ENCODE peak calls at places on chromosomes 7 and 10, in eight cellular contexts. F is Karpas-422, V is psoas muscle, K is upper lobe of right lung, S is vagina, O is aorta, I is heart right ventricle, R is thoracic aorta. G is an unnamed sample.

GRCh38 chr7:76146374-76146773 is 55.3 kb upstream of the SRRM3 start:
- DNase-seq in F (no peak), V (no peak), K (no peak), S (no peak), O (no peak), I (no peak), R (no peak), G (no peak)

GRCh38 chr10:61961278-61961677 is 59.8 kb downstream of the ARID5B start:
- DNase-seq in F (no peak), V (no peak), K (no peak), S (no peak), O (no peak), I (no peak), R (no peak), G (no peak)

GRCh38 chr7:151735854-151736402 is 141.0 kb downstream of the PRKAG2 start:
- DNase-seq in F (peak), V (peak), K (no peak), S (no peak), O (peak), I (no peak), R (no peak), G (no peak)

GRCh38 chr10:127153166-127153565 is 43.2 kb downstream of the INSYN2A start:
- DNase-seq in F (no peak), V (no peak), K (no peak), S (no peak), O (no peak), I (no peak), R (no peak), G (no peak)

GRCh38 chr7:53504914-53505313 is 469.5 kb downstream of the POM121L12 start:
- DNase-seq in F (no peak), V (no peak), K (no peak), S (no peak), O (no peak), I (no peak), R (no peak), G (no peak)

GRCh38 chr10:71638087-71638576 is 81.4 kb downstream of the C10orf105 start:
- DNase-seq in F (no peak), V (no peak), K (peak), S (no peak), O (peak), I (no peak), R (no peak), G (peak)

GRCh38 chr7:28362812-28363211 is 49.5 kb upstream of the CREB5 start:
- DNase-seq in F (peak), V (no peak), K (no peak), S (no peak), O (no peak), I (no peak), R (no peak), G (no peak)

GRCh38 chr7:132406039-132406438 is 170.2 kb downstream of the PLXNA4 start:
- DNase-seq in F (no peak), V (no peak), K (no peak), S (no peak), O (no peak), I (no peak), R (no peak), G (no peak)

GRCh38 chr7:12031638-12032037 is 179.5 kb upstream of the TMEM106B start:
- DNase-seq in F (no peak), V (no peak), K (no peak), S (no peak), O (no peak), I (no peak), R (no peak), G (no peak)

GRCh38 chr7:111878788-111879187 is 316.5 kb upstream of the IMMP2L start:
- DNase-seq in F (no peak), V (no peak), K (no peak), S (no peak), O (no peak), I (no peak), R (no peak), G (no peak)

GRCh38 chr10:133225707-133226191 is 4.3 kb upstream of the UTF1 start:
- DNase-seq in F (no peak), V (no peak), K (no peak), S (no peak), O (no peak), I (no peak), R (no peak), G (peak)

GRCh38 chr7:9822458-9823290 is 1151.0 kb upstream of the PHF14 start:
- DNase-seq in F (no peak), V (no peak), K (peak), S (no peak), O (no peak), I (peak), R (no peak), G (peak)

GRCh38 chr10:48478980-48479811 is 125.7 kb downstream of the ARHGAP22 start:
- DNase-seq in F (no peak), V (no peak), K (peak), S (peak), O (no peak), I (no peak), R (no peak), G (no peak)

GRCh38 chr10:29691564-29692064 is 56.8 kb upstream of the SVIL start:
- DNase-seq in F (no peak), V (no peak), K (no peak), S (peak), O (no peak), I (no peak), R (no peak), G (no peak)

GRCh38 chr7:4633012-4633411 is 49.1 kb upstream of the FOXK1 start:
- DNase-seq in F (no peak), V (no peak), K (no peak), S (no peak), O (no peak), I (no peak), R (no peak), G (no peak)

GRCh38 chr7:77413861-77414424 is 2.2 kb downstream of the GSAP start:
- DNase-seq in F (no peak), V (no peak), K (no peak), S (no peak), O (no peak), I (no peak), R (no peak), G (no peak)

GRCh38 chr7:46534593-46535271 is 613.7 kb upstream of the IGFBP3 start:
- DNase-seq in F (no peak), V (no peak), K (no peak), S (no peak), O (no peak), I (no peak), R (no peak), G (peak)

GRCh38 chr7:39882148-39882784 is 67.8 kb upstream of the CDK13 start:
- DNase-seq in F (no peak), V (no peak), K (no peak), S (no peak), O (no peak), I (no peak), R (no peak), G (no peak)

GRCh38 chr10:14439451-14440259 is 108.9 kb upstream of the FRMD4A start:
- DNase-seq in F (peak), V (no peak), K (no peak), S (no peak), O (no peak), I (no peak), R (no peak), G (no peak)

GRCh38 chr7:92245487-92246362 is at the start of the genes ANKIB1 and KRIT1:
- DNase-seq in F (peak), V (peak), K (peak), S (no peak), O (peak), I (peak), R (peak), G (peak)

GRCh38 chr10:126849646-126850045 is 55.6 kb upstream of the DOCK1 start:
- DNase-seq in F (no peak), V (no peak), K (no peak), S (peak), O (no peak), I (no peak), R (no peak), G (no peak)

GRCh38 chr7:66902844-66903180 is 18.2 kb upstream of the TMEM248 start:
- DNase-seq in F (no peak), V (no peak), K (no peak), S (no peak), O (no peak), I (no peak), R (no peak), G (no peak)

GRCh38 chr7:1169409-1170368 is 9.7 kb upstream of the ZFAND2A start:
- DNase-seq in F (no peak), V (peak), K (peak), S (no peak), O (peak), I (peak), R (peak), G (peak)

GRCh38 chr7:104625956-104626355 is 297.6 kb downstream of the LHFPL3 start:
- DNase-seq in F (no peak), V (no peak), K (no peak), S (no peak), O (no peak), I (no peak), R (no peak), G (no peak)

GRCh38 chr7:77862691-77863090 is 64.1 kb downstream of the PHTF2 start:
- DNase-seq in F (no peak), V (no peak), K (no peak), S (no peak), O (no peak), I (no peak), R (no peak), G (no peak)

GRCh38 chr10:28754930-28755718 is 77.8 kb downstream of the BAMBI start:
- DNase-seq in F (no peak), V (no peak), K (no peak), S (no peak), O (no peak), I (no peak), R (no peak), G (no peak)

GRCh38 chr7:64312826-64313225 is 935 bp upstream of the ZNF736 start:
- DNase-seq in F (no peak), V (no peak), K (no peak), S (no peak), O (no peak), I (peak), R (no peak), G (peak)

GRCh38 chr7:64313740-64314491 is at the start of gene ZNF736:
- DNase-seq in F (peak), V (peak), K (peak), S (no peak), O (peak), I (peak), R (peak), G (peak)

GRCh38 chr7:64310426-64310825 is 3.3 kb upstream of the ZNF736 start:
- DNase-seq in F (no peak), V (no peak), K (no peak), S (no peak), O (no peak), I (no peak), R (no peak), G (no peak)

GRCh38 chr7:64307254-64308018 is 6.3 kb upstream of the ZNF736 start:
- DNase-seq in F (peak), V (peak), K (peak), S (peak), O (peak), I (peak), R (peak), G (peak)

DNA sequence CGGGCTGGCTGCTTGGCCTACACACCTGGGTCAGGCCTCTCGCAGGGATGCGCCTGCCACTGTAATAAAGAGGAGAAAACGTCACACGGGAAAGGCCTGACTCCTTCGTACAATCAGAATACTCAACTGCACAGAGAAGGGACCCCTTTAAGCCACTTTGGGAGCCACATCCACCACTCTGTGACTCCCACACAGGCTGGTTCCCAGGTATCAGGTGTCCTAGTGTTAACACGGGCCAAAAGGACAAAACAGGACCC is 5.8 kb upstream of the ZNF736 start:
- DNase-seq in F (peak), V (no peak), K (no peak), S (no peak), O (no peak), I (no peak), R (no peak), G (no peak)
- H3K4me3 ChIP-seq in F (peak), V (peak), K (peak), S (peak), O (peak), I (peak), R (peak), G (no peak)

GRCh38 chr7:96591159-96591899 is 118.3 kb downstream of the SEM1 start:
- DNase-seq in F (no peak), V (no peak), K (no peak), S (no peak), O (no peak), I (no peak), R (no peak), G (no peak)

GRCh38 chr7:96596120-96596826 is 113.4 kb downstream of the SEM1 start:
- DNase-seq in F (peak), V (no peak), K (no peak), S (no peak), O (no peak), I (no peak), R (no peak), G (peak)

GRCh38 chr7:96589038-96589437 is 120.6 kb downstream of the SEM1 start:
- DNase-seq in F (no peak), V (no peak), K (no peak), S (no peak), O (no peak), I (no peak), R (no peak), G (no peak)

GRCh38 chr7:96591900-96592676 is 117.6 kb downstream of the SEM1 start:
- DNase-seq in F (no peak), V (no peak), K (no peak), S (no peak), O (no peak), I (no peak), R (no peak), G (no peak)
- H3K27ac ChIP-seq in F (no peak), V (no peak), K (no peak), S (no peak), O (no peak), I (no peak), R (no peak), G (no peak)

DNA sequence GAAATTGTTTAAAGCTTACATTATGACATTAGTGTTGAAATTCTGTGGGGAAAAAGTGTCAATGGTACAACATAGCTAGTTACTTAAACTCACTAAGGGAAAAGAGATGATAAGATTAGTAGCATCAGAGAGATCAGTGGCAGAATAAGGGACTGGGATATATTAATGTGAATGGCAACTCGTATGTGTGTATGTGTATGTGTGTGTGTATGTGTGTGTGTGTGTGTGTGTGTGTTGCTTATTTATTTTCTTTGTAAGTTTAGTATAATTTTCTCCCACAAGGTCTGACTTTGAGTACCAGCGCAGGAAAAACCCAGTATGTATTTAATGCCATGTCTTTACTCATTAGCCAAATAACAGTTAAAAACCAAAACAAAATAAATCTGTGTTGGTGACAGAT is 256.1 kb downstream of the ARHGAP21 start:
- DNase-seq in F (no peak), V (no peak), K (no peak), S (no peak), O (no peak), I (no peak), R (no peak), G (no peak)
- H3K4me3 ChIP-seq in F (no peak), V (peak), K (peak), S (peak), O (no peak), I (peak), R (no peak), G (no peak)

GRCh38 chr10:3095373-3096139 is 28.2 kb downstream of the PFKP start:
- DNase-seq in F (no peak), V (no peak), K (no peak), S (no peak), O (no peak), I (no peak), R (peak), G (peak)

GRCh38 chr10:3097160-3097559 is 29.8 kb downstream of the PFKP start:
- DNase-seq in F (no peak), V (no peak), K (no peak), S (no peak), O (no peak), I (no peak), R (no peak), G (no peak)

GRCh38 chr10:3093996-3094395 is 26.6 kb downstream of the PFKP start:
- DNase-seq in F (no peak), V (no peak), K (no peak), S (no peak), O (no peak), I (no peak), R (no peak), G (peak)

GRCh38 chr10:3096149-3096548 is 28.8 kb downstream of the PFKP start:
- DNase-seq in F (no peak), V (no peak), K (no peak), S (no peak), O (peak), I (no peak), R (no peak), G (no peak)

DNA sequence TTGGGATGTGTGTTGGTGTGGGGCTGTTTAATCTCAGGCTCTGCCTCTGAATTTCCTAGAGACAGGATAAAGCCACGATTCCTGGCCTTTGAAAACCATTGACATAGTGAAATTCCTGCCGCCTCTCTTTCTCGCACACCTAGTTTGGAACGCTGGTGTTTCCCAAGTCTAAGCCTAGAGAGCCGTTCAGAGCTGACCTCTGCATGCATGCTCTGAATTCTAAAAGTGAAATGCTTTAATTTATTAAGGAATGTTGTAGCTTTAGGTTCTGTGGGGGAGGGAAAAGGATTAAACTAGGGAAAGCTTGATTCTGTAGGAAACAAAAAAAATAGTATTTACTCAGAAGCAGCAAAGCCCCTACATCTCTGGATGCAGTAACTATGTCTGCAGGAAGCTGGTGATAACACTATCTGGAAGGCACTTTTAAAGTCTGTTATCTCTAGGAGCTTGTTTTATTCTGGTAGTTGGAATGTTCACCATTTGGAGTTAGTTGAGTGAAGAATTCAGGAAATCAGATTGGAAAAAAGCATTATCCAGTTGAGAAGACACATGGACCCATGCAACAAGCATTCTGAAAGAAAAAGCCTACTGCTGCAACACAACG is 27.3 kb downstream of the PFKP start:
- DNase-seq in F (no peak), V (no peak), K (no peak), S (no peak), O (no peak), I (no peak), R (no peak), G (no peak)
- H3K27ac ChIP-seq in F (no peak), V (peak), K (peak), S (peak), O (peak), I (peak), R (peak), G (peak)

GRCh38 chr7:88218428-88218745 is 1.5 kb downstream of the SRI start:
- DNase-seq in F (no peak), V (no peak), K (no peak), S (no peak), O (no peak), I (no peak), R (no peak), G (no peak)
- H3K4me3 ChIP-seq in F (peak), V (peak), K (peak), S (peak), O (peak), I (peak), R (peak), G (peak)

GRCh38 chr10:30855131-30855530 is 176.5 kb downstream of the ZNF438 start:
- DNase-seq in F (no peak), V (no peak), K (no peak), S (no peak), O (no peak), I (no peak), R (no peak), G (no peak)

GRCh38 chr10:30857803-30858202 is 173.9 kb downstream of the ZNF438 start:
- DNase-seq in F (no peak), V (peak), K (no peak), S (no peak), O (peak), I (peak), R (no peak), G (peak)

GRCh38 chr10:30861976-30862375 is 169.7 kb downstream of the ZNF438 start:
- DNase-seq in F (no peak), V (no peak), K (no peak), S (no peak), O (no peak), I (no peak), R (no peak), G (no peak)

GRCh38 chr10:30861217-30861616 is 170.4 kb downstream of the ZNF438 start:
- DNase-seq in F (no peak), V (no peak), K (no peak), S (no peak), O (no peak), I (no peak), R (no peak), G (no peak)

DNA sequence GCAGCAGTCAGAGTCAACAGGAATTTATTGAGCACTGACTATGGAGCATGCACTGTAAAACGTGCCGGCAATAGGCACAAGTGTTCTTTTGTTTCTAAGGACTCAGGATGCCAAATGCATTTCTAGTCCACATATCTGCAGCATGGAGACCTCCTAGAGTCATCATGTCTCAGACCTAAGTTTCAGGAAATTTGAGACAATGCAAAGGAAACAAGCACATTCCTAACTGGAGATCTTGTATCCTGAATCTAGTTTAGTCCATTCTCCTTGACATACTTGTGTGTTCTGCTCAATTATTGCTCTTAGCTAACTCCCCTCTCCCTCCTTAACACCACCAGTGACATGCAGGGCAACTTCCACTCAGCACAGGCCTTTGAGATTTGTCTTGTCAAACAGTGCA is 173.2 kb downstream of the ZNF438 start:
- DNase-seq in F (no peak), V (no peak), K (no peak), S (no peak), O (no peak), I (no peak), R (no peak), G (no peak)
- H3K27ac ChIP-seq in F (no peak), V (peak), K (no peak), S (peak), O (no peak), I (peak), R (no peak), G (peak)

DNA sequence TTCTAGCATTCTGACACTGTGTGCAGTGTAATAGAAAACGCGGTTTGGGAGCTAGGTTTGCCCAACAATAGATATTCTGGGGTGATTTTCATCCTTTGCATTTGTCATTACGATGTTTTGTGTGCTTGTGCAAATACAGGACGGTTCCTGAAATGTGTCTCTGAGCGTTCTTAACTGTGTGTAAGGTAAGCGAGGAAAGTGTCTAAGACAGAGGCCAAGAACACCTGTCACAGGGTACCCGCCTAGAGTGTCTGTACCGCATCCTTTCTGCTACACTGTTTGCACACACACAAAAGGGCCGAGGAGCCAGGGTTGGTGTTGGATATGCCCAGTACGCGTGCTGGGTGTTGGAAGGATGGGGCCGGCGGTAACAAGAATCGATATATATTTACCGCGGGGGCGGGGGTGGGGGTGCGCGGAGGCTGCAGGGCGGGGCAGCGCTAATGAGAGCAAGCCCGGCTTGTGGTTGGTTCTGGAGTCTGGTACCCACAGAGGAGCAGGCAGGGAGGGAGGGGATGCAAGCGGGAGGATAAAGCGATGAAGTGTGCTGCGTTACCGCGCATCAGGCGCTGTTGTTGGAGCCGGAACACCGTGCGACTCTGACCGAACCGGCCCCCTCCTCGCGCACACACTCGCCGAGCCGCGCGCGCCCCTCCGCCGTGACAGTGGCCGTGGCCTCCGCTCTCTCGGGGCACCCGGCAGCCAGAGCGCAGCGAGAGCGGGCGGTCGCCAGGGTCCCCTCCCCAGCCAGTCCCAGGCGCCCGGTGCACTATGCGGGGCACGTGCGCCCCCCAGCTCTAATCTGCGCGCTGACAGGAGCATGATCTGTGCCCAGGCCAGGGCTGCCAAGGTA is at the start of gene HECW1:
- DNase-seq in F (no peak), V (no peak), K (no peak), S (no peak), O (no peak), I (peak), R (no peak), G (no peak)
- H3K4me3 ChIP-seq in F (no peak), V (peak), K (peak), S (peak), O (peak), I (peak), R (peak), G (peak)

G was measured in right cardiac atrium.